ENCODE peak calls at places on chromosome X, in five cellular contexts. L is HepG2, Z is endothelial cell of umbilical vein, V is K562, K is GM12878. A is an unnamed sample.

GRCh38 chrX:15680401-15680800 is 15.8 kb upstream of the CLTRN start:
- DNase-seq in V (peak; percentile 23), Z (no peak), L (no peak), K (no peak), A (no peak)

GRCh38 chrX:140661657-140662056 is 47.9 kb upstream of the LINC00632 start:
- DNase-seq in L (no peak), Z (no peak), K (no peak), V (no peak), A (no peak)

GRCh38 chrX:13109811-13110210 is 65.4 kb upstream of the FAM9C start:
- DNase-seq in Z (peak; percentile 56), K (no peak), L (no peak), V (no peak), A (peak; percentile 87)

GRCh38 chrX:74980802-74981201 is 55.5 kb upstream of the NEXMIF start:
- DNase-seq in K (no peak), V (no peak), Z (no peak), L (no peak), A (no peak)

GRCh38 chrX:19776753-19777152 is 110.6 kb downstream of the SH3KBP1 start:
- DNase-seq in K (no peak), L (no peak), Z (no peak), V (no peak), A (no peak)

GRCh38 chrX:134753185-134754008 is 95.1 kb upstream of the PLAC1 start:
- DNase-seq in Z (peak; percentile 53), K (no peak), V (no peak), L (peak; percentile 1), A (peak; percentile 74)

GRCh38 chrX:41442824-41443560 is 4.2 kb upstream of the NYX start:
- DNase-seq in V (no peak), L (no peak), Z (no peak), K (no peak), A (no peak)

GRCh38 chrX:134669378-134670098 is 11.3 kb upstream of the PLAC1 start:
- DNase-seq in K (no peak), V (no peak), Z (peak; percentile 11), L (no peak), A (peak; percentile 82)

GRCh38 chrX:103002576-103002975 is 61.4 kb downstream of the BEX1 start:
- DNase-seq in V (no peak), L (no peak), Z (no peak), K (no peak), A (no peak)

GRCh38 chrX:136028383-136028984 is 43.2 kb downstream of the SLC9A6 start:
- DNase-seq in L (peak; percentile 23), K (no peak), V (no peak), Z (peak; percentile 67), A (peak; percentile 55)

GRCh38 chrX:120356084-120356483 is 5.8 kb upstream of the ATP1B4 start:
- DNase-seq in L (no peak), Z (no peak), V (no peak), K (no peak), A (no peak)

GRCh38 chrX:67543818-67544217 is at the start of gene AR:
- DNase-seq in K (no peak), Z (peak; percentile 72), V (no peak), L (no peak), A (peak; percentile 74)

GRCh38 chrX:140273921-140274320 is 230.9 kb downstream of the SOX3 start:
- DNase-seq in V (no peak), L (no peak), K (no peak), Z (no peak), A (no peak)

GRCh38 chrX:102599950-102600579 is 750 bp downstream of the ARMCX5 start:
- DNase-seq in Z (peak; percentile 59), K (no peak), V (no peak), L (no peak), A (peak; percentile 5)

GRCh38 chrX:12770440-12770839 is 20.8 kb upstream of the PRPS2 start:
- DNase-seq in L (no peak), Z (peak; percentile 20), K (no peak), V (peak; percentile 22), A (no peak)

GRCh38 chrX:153637121-153638040 is 9.6 kb upstream of the DUSP9 start:
- DNase-seq in K (no peak), L (peak; percentile 44), V (no peak), Z (no peak), A (no peak)

GRCh38 chrX:115226929-115227328 is 7.0 kb downstream of the LRCH2 start:
- DNase-seq in V (no peak), L (peak; percentile 33), Z (peak; percentile 17), K (no peak), A (peak; percentile 51)

GRCh38 chrX:23332101-23332887 is 2.4 kb upstream of the PTCHD1 start:
- DNase-seq in L (no peak), V (no peak), K (no peak), Z (no peak), A (no peak)

GRCh38 chrX:136646602-136647239 is 1.2 kb upstream of the CD40LG start:
- DNase-seq in K (no peak), Z (no peak), V (no peak), L (no peak), A (no peak)

GRCh38 chrX:94123062-94123461 is 449.1 kb downstream of the FAM133A start:
- DNase-seq in K (no peak), L (no peak), V (no peak), Z (no peak), A (no peak)

GRCh38 chrX:68511255-68511654 is 12.4 kb downstream of the YIPF6 start:
- DNase-seq in K (no peak), V (peak; percentile 29), Z (peak; percentile 42), L (peak; percentile 30), A (peak; percentile 52)

GRCh38 chrX:131617182-131617581 is 73.3 kb downstream of the OR13H1 start:
- DNase-seq in V (no peak), Z (no peak), L (no peak), K (no peak), A (no peak)

DNA sequence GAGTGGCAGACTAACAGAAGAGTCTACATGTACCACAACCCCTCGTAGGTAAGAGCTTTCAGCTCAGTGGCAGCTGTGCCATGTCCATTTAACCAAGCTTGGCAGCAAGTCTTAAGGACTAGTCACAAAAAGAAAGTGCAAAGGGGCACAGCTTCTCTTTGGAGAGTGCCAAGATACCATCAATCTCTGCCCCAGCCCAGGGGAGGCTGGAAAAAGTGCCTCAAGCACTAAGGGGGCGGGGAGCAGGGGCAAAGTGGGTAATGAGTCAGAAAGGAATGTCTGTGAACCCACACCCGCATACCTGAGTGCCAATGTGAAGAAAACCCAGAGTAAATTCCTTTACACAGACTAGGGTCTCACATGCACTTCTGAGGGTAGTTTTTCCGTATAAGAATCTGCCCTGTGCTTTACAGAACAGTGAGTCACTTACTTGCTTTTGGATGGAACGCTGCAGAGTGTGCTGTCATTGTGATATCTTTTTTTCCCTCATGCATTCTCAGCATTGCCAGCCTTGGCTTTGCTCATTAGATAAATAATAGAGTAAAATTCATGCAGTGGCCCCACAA is 219.8 kb downstream of the ZNF674 start:
- DNase-seq in K (no peak), L (peak; percentile 41), Z (peak; percentile 69), V (no peak), A (peak; percentile 80)
- TF ChIP-seq MYC in K (no peak), L (no peak), Z (no peak), V (no peak), A (no peak)

DNA sequence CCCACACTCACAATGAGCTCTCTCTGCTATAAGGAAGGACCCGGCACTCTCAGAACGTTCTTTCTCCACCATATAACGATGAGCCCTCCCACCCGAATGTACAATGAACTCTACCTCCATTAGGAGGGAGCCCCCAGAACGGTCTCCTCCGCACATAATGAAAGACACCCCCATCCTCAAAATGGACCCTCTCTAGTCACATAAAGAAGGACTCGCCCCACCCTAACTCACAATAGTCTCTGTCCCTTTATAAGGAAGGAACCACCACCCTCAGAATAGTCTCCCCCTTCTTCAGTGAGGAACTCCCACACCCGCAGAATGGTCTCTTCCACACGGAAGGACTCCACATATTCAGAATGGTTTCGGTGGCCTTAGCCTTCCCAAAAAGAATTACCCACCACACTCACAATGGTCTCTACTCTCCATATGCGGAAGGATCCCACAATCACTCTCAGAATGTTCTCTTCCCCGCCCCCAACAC is 480 bp downstream of the SLC35A2 start:
- DNase-seq in Z (no peak), K (no peak), L (no peak), V (peak; percentile 39), A (no peak)
- H3K4me1 ChIP-seq in Z (peaks cover 9% of the 10 kb centered on the region), K (no peaks in the 10 kb centered on the region), L (peaks cover 28% of the 10 kb centered on the region), V (peaks cover 29% of the 10 kb centered on the region), A (peaks cover 13% of the 10 kb centered on the region)

DNA sequence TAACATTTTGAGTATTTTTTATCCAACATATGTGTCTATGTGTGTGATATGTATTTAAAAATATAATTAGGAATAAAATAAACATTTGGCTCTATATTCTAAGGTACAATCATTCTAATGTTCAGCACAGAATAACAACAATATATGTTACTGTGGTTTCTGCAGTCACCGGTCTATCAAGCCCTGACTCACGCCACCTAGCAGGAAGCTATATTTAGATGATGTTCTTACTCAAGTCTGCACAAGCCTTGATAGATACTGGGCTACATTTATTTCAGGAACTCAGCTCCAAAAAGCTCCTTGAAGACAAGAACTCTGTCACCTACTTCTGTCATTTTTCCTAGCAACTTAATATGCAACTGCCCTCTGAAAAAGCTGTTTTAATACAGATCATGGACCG is 152.0 kb upstream of the FTHL17 start:
- DNase-seq in Z (peak; percentile 36), L (no peak), V (no peak), K (no peak), A (no peak)
- TF ChIP-seq MYC in Z (no peak), L (no peak), V (no peak), K (no peak), A (no peak)

GRCh38 chrX:87697409-87697808 is 179.8 kb downstream of the KLHL4 start:
- DNase-seq in L (no peak), V (no peak), Z (no peak), K (no peak), A (no peak)
- H3K4me1 ChIP-seq in L (no peaks in the 10 kb centered on the region), V (no peaks in the 10 kb centered on the region), Z (no peaks in the 10 kb centered on the region), K (no peaks in the 10 kb centered on the region), A (no peaks in the 10 kb centered on the region)